ENCODE peak calls at places on chromosome 14, in five cellular contexts. G, H, Y, V and Q are unnamed samples.

GRCh38 chr14:68891851-68892660 is 87.0 kb downstream of the ACTN1 start:
- DNase-seq in V (no peak), G (no peak), H (no peak), Y (no peak), Q (no peak)

GRCh38 chr14:38880643-38881567 is 222.1 kb downstream of the SEC23A start:
- DNase-seq in G (no peak), H (no peak), V (no peak), Y (no peak), Q (no peak)

GRCh38 chr14:47921133-47921532 is 245.7 kb upstream of the MDGA2 start:
- DNase-seq in V (no peak), G (no peak), Y (no peak), H (no peak), Q (no peak)

GRCh38 chr14:61968207-61968606 is 206.0 kb downstream of the SNAPC1 start:
- DNase-seq in Y (no peak), H (no peak), V (no peak), G (no peak), Q (no peak)

GRCh38 chr14:59358774-59359173 is 106.4 kb downstream of the GPR135 start:
- DNase-seq in Y (no peak), G (no peak), V (no peak), H (no peak), Q (no peak)

GRCh38 chr14:52080171-52080800 is 11.4 kb upstream of the NID2 start:
- DNase-seq in G (no peak), V (no peak), H (no peak), Y (no peak), Q (no peak)

GRCh38 chr14:64234877-64235651 is 59.1 kb downstream of the ESR2 start:
- DNase-seq in V (no peak), H (no peak), Y (no peak), G (no peak), Q (no peak)

GRCh38 chr14:87133073-87133815 is 859.7 kb downstream of the GALC start:
- DNase-seq in G (no peak), Y (peak), V (no peak), H (no peak), Q (no peak)

GRCh38 chr14:92122761-92123160 is 992 bp downstream of the CPSF2 start:
- DNase-seq in V (no peak), H (no peak), Y (no peak), G (no peak), Q (no peak)

GRCh38 chr14:33809456-33809855 is 141.4 kb downstream of the EGLN3 start:
- DNase-seq in V (no peak), Y (no peak), G (no peak), H (no peak), Q (no peak)

GRCh38 chr14:55731881-55732498 is 152.0 kb downstream of the KTN1 start:
- DNase-seq in H (peak), G (no peak), V (peak), Y (no peak), Q (peak)

GRCh38 chr14:23057757-23058653 is 685 bp upstream of the CDH24 start:
- DNase-seq in Y (peak), H (peak), G (peak), V (peak), Q (peak)

GRCh38 chr14:72759670-72760069 is 134.2 kb downstream of the DPF3 start:
- DNase-seq in H (no peak), V (no peak), Y (no peak), G (no peak), Q (no peak)

GRCh38 chr14:53190938-53191337 is 37.8 kb upstream of the DDHD1 start:
- DNase-seq in V (no peak), Y (no peak), G (no peak), H (no peak), Q (no peak)

GRCh38 chr14:51873221-51873893 is 12.9 kb downstream of the GNG2 start:
- DNase-seq in Y (no peak), G (peak), V (no peak), H (no peak), Q (no peak)

GRCh38 chr14:51533160-51533559 is 118.5 kb upstream of the FRMD6 start:
- DNase-seq in V (no peak), Y (no peak), G (peak), H (no peak), Q (no peak)

GRCh38 chr14:34548472-34548981 is 9.0 kb upstream of the EAPP start:
- DNase-seq in Y (no peak), V (no peak), G (no peak), H (no peak), Q (peak)

GRCh38 chr14:20857207-20857606 is 34.0 kb upstream of the RNASE3 start:
- DNase-seq in H (no peak), Y (no peak), G (no peak), V (no peak), Q (no peak)

GRCh38 chr14:37237735-37238200 is 40.0 kb downstream of the MIPOL1 start:
- DNase-seq in G (no peak), Y (no peak), H (no peak), V (no peak), Q (no peak)

GRCh38 chr14:51821822-51822221 is 38.6 kb upstream of the GNG2 start:
- DNase-seq in V (no peak), H (no peak), Y (no peak), G (no peak), Q (no peak)

GRCh38 chr14:84420236-84420635 is 1109.7 kb upstream of the FLRT2 start:
- DNase-seq in G (peak), H (no peak), V (no peak), Y (no peak), Q (no peak)

GRCh38 chr14:21612324-21612723 is 22.4 kb downstream of the OR10G2 start:
- DNase-seq in G (no peak), H (no peak), Y (no peak), V (no peak), Q (no peak)

GRCh38 chr14:22131749-22132476 is 457.1 kb downstream of the DAD1 start:
- DNase-seq in G (no peak), H (peak), V (peak), Y (no peak), Q (no peak)

GRCh38 chr14:42222924-42223471 is 616.3 kb downstream of the LRFN5 start:
- DNase-seq in V (no peak), Y (no peak), H (no peak), G (peak), Q (no peak)

GRCh38 chr14:71115306-71115705 is 208.0 kb downstream of the PCNX1 start:
- DNase-seq in V (no peak), Y (no peak), H (no peak), G (no peak), Q (no peak)

GRCh38 chr14:95290769-95291440 is 28.8 kb downstream of the CLMN start:
- DNase-seq in Y (peak), V (no peak), H (no peak), G (no peak), Q (no peak)

GRCh38 chr14:94401083-94401482 is 12.7 kb upstream of the SERPINA1 start:
- DNase-seq in Y (no peak), G (no peak), V (no peak), H (no peak), Q (no peak)

GRCh38 chr14:21072102-21072501 is 2.0 kb downstream of the ARHGEF40 start:
- DNase-seq in G (no peak), H (no peak), V (no peak), Y (no peak), Q (no peak)